ENCODE peak calls at places on chromosomes 2 and 18, in five cellular contexts. E is activated CD4-positive, CD25-positive, alpha-beta regulatory T cell; K is astrocyte of the spinal cord; M is HFFc6; S is left cardiac atrium. N is an unnamed sample.

GRCh38 chr2:46025081-46025480 is 272.1 kb upstream of the EPAS1 start:
- DNase-seq in E (no peak), K (no peak), M (no peak), S (no peak), N (no peak)

GRCh38 chr2:10500601-10501361 is 52.7 kb upstream of the ODC1 start:
- DNase-seq in E (no peak), K (no peak), M (peak), S (no peak), N (no peak)

GRCh38 chr2:69547984-69548715 is 95.4 kb downstream of the AAK1 start:
- DNase-seq in E (no peak), K (no peak), M (no peak), S (no peak), N (no peak)

GRCh38 chr2:39568561-39569006 is 97.1 kb upstream of the TMEM178A start:
- DNase-seq in E (no peak), K (peak), M (peak), S (no peak), N (no peak)

GRCh38 chr2:225402200-225402776 is 2.8 kb downstream of the NYAP2 start:
- DNase-seq in E (no peak), K (no peak), M (no peak), S (no peak), N (no peak)

GRCh38 chr2:95346738-95347671 is 49.9 kb downstream of the KCNIP3 start:
- DNase-seq in E (no peak), K (no peak), M (no peak), S (peak), N (no peak)

GRCh38 chr18:61334491-61334850 is 1.2 kb downstream of the CDH20 start:
- DNase-seq in E (no peak), K (no peak), M (no peak), S (no peak), N (no peak)

GRCh38 chr2:75068546-75068945 is 110.1 kb downstream of the POLE4 start:
- DNase-seq in E (no peak), K (no peak), M (peak), S (no peak), N (no peak)

GRCh38 chr2:64913357-64913869 is 75.8 kb upstream of the SLC1A4 start:
- DNase-seq in E (no peak), K (no peak), M (no peak), S (no peak), N (no peak)

GRCh38 chr2:10844083-10844482 is 31.5 kb upstream of the PDIA6 start:
- DNase-seq in E (no peak), K (peak), M (peak), S (peak), N (no peak)

GRCh38 chr18:70332694-70333093 is 43.8 kb downstream of the SOCS6 start:
- DNase-seq in E (no peak), K (peak), M (peak), S (no peak), N (no peak)

GRCh38 chr2:206642075-206643025 is at the start of gene FAM237A:
- DNase-seq in E (no peak), K (peak), M (no peak), S (peak), N (no peak)

GRCh38 chr18:23825978-23826405 is 136.7 kb downstream of the LAMA3 start:
- DNase-seq in E (no peak), K (peak), M (peak), S (peak), N (no peak)

GRCh38 chr2:70454936-70455544 is 98.6 kb downstream of the TGFA start:
- DNase-seq in E (no peak), K (no peak), M (no peak), S (no peak), N (no peak)

GRCh38 chr2:40384714-40385113 is 67.2 kb downstream of the SLC8A1 start:
- DNase-seq in E (no peak), K (peak), M (peak), S (no peak), N (no peak)

GRCh38 chr18:23365602-23366001 is 87.5 kb upstream of the RIOK3 start:
- DNase-seq in E (no peak), K (peak), M (peak), S (no peak), N (no peak)

GRCh38 chr2:217890445-217890844 is 112.3 kb downstream of the TNS1 start:
- DNase-seq in E (no peak), K (peak), M (peak), S (peak), N (no peak)

GRCh38 chr18:47931707-47932103 is 1.2 kb upstream of the SMAD2 start:
- DNase-seq in E (no peak), K (peak), M (no peak), S (no peak), N (no peak)

GRCh38 chr18:44876024-44876423 is 195.3 kb downstream of the SETBP1 start:
- DNase-seq in E (no peak), K (no peak), M (no peak), S (no peak), N (no peak)

GRCh38 chr2:224850081-224850480 is 133.9 kb upstream of the CCDC195 start:
- DNase-seq in E (no peak), K (no peak), M (peak), S (no peak), N (no peak)

GRCh38 chr2:240635998-240636547 is 10.8 kb downstream of the GPR35 start:
- DNase-seq in E (no peak), K (no peak), M (no peak), S (no peak), N (no peak)

GRCh38 chr2:238690673-238690965 is 157.3 kb upstream of the TWIST2 start:
- DNase-seq in E (no peak), K (no peak), M (no peak), S (no peak), N (no peak)

GRCh38 chr2:99860720-99861375 is 281.5 kb downstream of the AFF3 start:
- DNase-seq in E (no peak), K (no peak), M (no peak), S (no peak), N (no peak)

GRCh38 chr2:218694405-218695145 is 16.1 kb upstream of the TTLL4 start:
- DNase-seq in E (no peak), K (peak), M (peak), S (no peak), N (no peak)

GRCh38 chr2:39665811-39666488 is at the start of gene TMEM178A:
- DNase-seq in E (no peak), K (no peak), M (no peak), S (no peak), N (no peak)

GRCh38 chr2:20288941-20289340 is 61.7 kb downstream of the PUM2 start:
- DNase-seq in E (no peak), K (peak), M (no peak), S (no peak), N (no peak)

GRCh38 chr2:8477511-8478132 is 204.2 kb upstream of the ID2 start:
- DNase-seq in E (no peak), K (no peak), M (no peak), S (no peak), N (no peak)

GRCh38 chr18:21599585-21600525 is 649 bp downstream of the ESCO1 start:
- DNase-seq in E (peak), K (peak), M (no peak), S (peak), N (peak)

GRCh38 chr2:242098445-242099128 is 229.1 kb downstream of the RTP5 start:
- DNase-seq in E (no peak), K (no peak), M (peak), S (no peak), N (no peak)

GRCh38 chr2:54555318-54555837 is 99.3 kb downstream of the SPTBN1 start:
- DNase-seq in E (no peak), K (no peak), M (no peak), S (no peak), N (no peak)

GRCh38 chr2:146986161-146986560 is 858.7 kb upstream of the ACVR2A start:
- DNase-seq in E (no peak), K (peak), M (no peak), S (no peak), N (no peak)

GRCh38 chr2:101699191-101699938 is 1.9 kb downstream of the MAP4K4 start:
- DNase-seq in E (no peak), K (peak), M (no peak), S (no peak), N (no peak)

GRCh38 chr18:62778976-62779869 is 63.9 kb downstream of the PHLPP1 start:
- DNase-seq in E (no peak), K (no peak), M (no peak), S (no peak), N (no peak)

GRCh38 chr18:66138642-66139041 is 387.8 kb downstream of the CDH7 start:
- DNase-seq in E (no peak), K (no peak), M (no peak), S (no peak), N (no peak)

GRCh38 chr2:67825476-67825875 is 237.3 kb downstream of the C1D start:
- DNase-seq in E (no peak), K (peak), M (peak), S (no peak), N (no peak)

GRCh38 chr2:10123281-10123680 is 742 bp downstream of the RRM2 start:
- DNase-seq in E (no peak), K (no peak), M (no peak), S (no peak), N (no peak)

GRCh38 chr18:22559414-22560282 is 141.9 kb upstream of the CTAGE1 start:
- DNase-seq in E (no peak), K (peak), M (no peak), S (peak), N (no peak)

GRCh38 chr2:135586148-135586547 is 54.9 kb downstream of the R3HDM1 start:
- DNase-seq in E (no peak), K (no peak), M (no peak), S (no peak), N (no peak)